ENCODE peak calls at places on chromosomes 4 and X, in four cellular contexts. V is ascending aorta, C is GM12864, I is osteoblast. X is an unnamed sample.

GRCh38 chrX:111829345-111829744 is 46.6 kb upstream of the TRPC5OS start:
- DNase-seq in I (no peak), C (no peak), V (no peak), X (no peak)

GRCh38 chr4:112377127-112377635 is 80.0 kb downstream of the ALPK1 start:
- DNase-seq in I (no peak), C (no peak), V (no peak), X (no peak)

GRCh38 chr4:183412836-183413561 is 31.4 kb upstream of the CDKN2AIP start:
- DNase-seq in I (no peak), V (no peak), C (no peak), X (no peak)

GRCh38 chrX:20595928-20596550 is 329.3 kb upstream of the RPS6KA3 start:
- DNase-seq in C (no peak), V (no peak), I (no peak), X (no peak)

GRCh38 chrX:15056044-15056443 is 182.8 kb downstream of the MOSPD2 start:
- DNase-seq in C (no peak), I (no peak), V (no peak), X (no peak)

GRCh38 chr4:168811793-168812651 is 198.0 kb downstream of the CBR4 start:
- DNase-seq in I (peak; percentile 88), C (no peak), V (no peak), X (no peak)

GRCh38 chr4:48290146-48290772 is 20.6 kb upstream of the TEC start:
- DNase-seq in C (no peak), V (no peak), I (peak; percentile 96), X (peak; percentile 53)

GRCh38 chr4:144710526-144710912 is 64.6 kb downstream of the HHIP start:
- DNase-seq in C (no peak), V (no peak), I (no peak), X (no peak)

GRCh38 chr4:141711211-141711610 is 74.8 kb downstream of the IL15 start:
- DNase-seq in V (no peak), I (no peak), C (no peak), X (no peak)

GRCh38 chr4:53702334-53703266 is 111.3 kb upstream of the LNX1 start:
- DNase-seq in V (no peak), C (peak; percentile 44), I (peak; percentile 84), X (peak; percentile 47)

GRCh38 chrX:108313662-108314061 is 124.6 kb downstream of the COL4A6 start:
- DNase-seq in I (no peak), V (no peak), C (no peak), X (no peak)

GRCh38 chr4:138300616-138301015 is 58.5 kb upstream of the SLC7A11 start:
- DNase-seq in I (no peak), C (no peak), V (no peak), X (no peak)

GRCh38 chr4:27930976-27931375 is 1070.3 kb downstream of the STIM2 start:
- DNase-seq in C (no peak), V (no peak), I (no peak), X (no peak)

GRCh38 chr4:149120331-149121014 is 678.3 kb upstream of the NR3C2 start:
- DNase-seq in I (peak; percentile 21), C (no peak), V (no peak), X (no peak)

GRCh38 chrX:18944482-18944881 is 39.4 kb downstream of the PHKA2 start:
- DNase-seq in C (no peak), I (no peak), V (no peak), X (no peak)

GRCh38 chr4:15868065-15868464 is 70.5 kb downstream of the FGFBP1 start:
- DNase-seq in V (no peak), I (no peak), C (no peak), X (no peak)

GRCh38 chr4:81839347-81840042 is 367.8 kb upstream of the RASGEF1B start:
- DNase-seq in C (no peak), I (no peak), V (no peak), X (no peak)

GRCh38 chr4:122152699-122153328 is 683 bp downstream of the BLTP1 start:
- DNase-seq in I (peak; percentile 89), V (no peak), C (no peak), X (peak; percentile 28)

GRCh38 chr4:6929735-6930464 is 20.3 kb downstream of the TBC1D14 start:
- DNase-seq in V (no peak), I (peak; percentile 79), C (no peak), X (no peak)

GRCh38 chrX:46683023-46683422 is 75.9 kb downstream of the SLC9A7 start:
- DNase-seq in I (no peak), C (no peak), V (no peak), X (no peak)

GRCh38 chr4:14241574-14241973 is 614.0 kb upstream of the BOD1L1 start:
- DNase-seq in C (no peak), V (no peak), I (no peak), X (no peak)

GRCh38 chrX:13090261-13091110 is 46.1 kb upstream of the FAM9C start:
- DNase-seq in C (no peak), I (no peak), V (no peak), X (no peak)

GRCh38 chr4:75633846-75634245 is 3.5 kb upstream of the CDKL2 start:
- DNase-seq in I (peak; percentile 66), C (no peak), V (no peak), X (no peak)

GRCh38 chr4:155107059-155107458 is 101.4 kb upstream of the NPY2R start:
- DNase-seq in I (no peak), V (no peak), C (no peak), X (no peak)

GRCh38 chr4:78336093-78336943 is 215.3 kb upstream of the ANXA3 start:
- DNase-seq in I (no peak), C (no peak), V (no peak), X (no peak)

GRCh38 chr4:143617994-143618679 is 82.3 kb downstream of the FREM3 start:
- DNase-seq in V (no peak), I (no peak), C (no peak), X (no peak)

GRCh38 chr4:2330119-2331042 is 68.5 kb upstream of the MXD4 start:
- DNase-seq in I (peak; percentile 97), V (no peak), C (no peak), X (no peak)

GRCh38 chr4:55074386-55074785 is 51.0 kb downstream of the KDR start:
- DNase-seq in C (no peak), I (no peak), V (no peak), X (no peak)

GRCh38 chr4:76307670-76308014 is 1.1 kb downstream of the STBD1 start:
- DNase-seq in V (no peak), C (no peak), I (no peak), X (no peak)

DNA sequence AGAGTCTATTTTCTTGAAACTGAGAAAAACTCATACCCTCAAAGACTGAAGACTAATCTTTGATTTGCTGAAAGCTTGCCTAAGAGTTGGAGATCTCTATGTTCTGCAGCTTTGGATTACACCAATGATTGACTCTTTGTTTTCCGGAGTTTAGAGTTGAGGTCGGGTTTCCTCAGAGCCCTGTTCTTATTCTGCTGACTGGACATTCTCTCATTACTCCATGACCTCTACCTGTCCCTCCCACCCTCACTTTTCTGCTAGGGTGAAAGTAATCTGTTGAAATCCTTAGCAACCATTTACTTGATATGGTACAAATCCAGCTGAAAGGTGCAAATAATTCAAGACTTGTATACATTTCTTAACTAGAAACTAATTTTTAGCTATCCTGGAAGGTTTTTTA is 421.5 kb upstream of the FRG1 start:
- DNase-seq in I (no peak), C (no peak), V (no peak), X (no peak)
- TF ChIP-seq CTCF in I (no peak), C (no peak), V (no peak), X (no peak)

DNA sequence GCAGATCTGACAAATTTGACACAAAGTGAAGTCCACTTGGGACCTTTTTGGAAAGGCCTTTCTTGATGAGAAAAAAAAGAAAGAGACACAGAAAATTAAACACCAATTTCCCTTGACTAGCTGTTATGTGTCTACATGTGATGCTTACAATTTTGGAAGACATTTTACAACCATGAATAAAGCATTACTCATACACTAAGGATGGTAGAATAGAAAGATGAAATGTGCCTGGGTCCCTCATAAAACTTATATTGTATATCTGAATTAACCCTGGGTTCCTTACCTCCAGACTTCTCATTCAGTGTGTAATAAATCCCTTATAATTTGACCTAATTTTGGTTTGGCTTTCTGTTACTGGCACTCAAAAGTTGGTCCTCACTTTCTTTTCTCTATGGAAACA is 16.5 kb upstream of the GRIA3 start:
- DNase-seq in C (no peak), I (no peak), V (no peak), X (no peak)
- TF ChIP-seq CTCF in C (no peak), I (no peak), V (no peak), X (no peak)

GRCh38 chr4:92735025-92735665 is 431.4 kb downstream of the GRID2 start:
- DNase-seq in V (no peak), C (no peak), I (no peak), X (no peak)
- TF ChIP-seq CTCF in V (no peak), C (no peak), I (no peak), X (no peak)

GRCh38 chr4:65089666-65090065 is 580.6 kb downstream of the EPHA5 start:
- DNase-seq in C (no peak), V (no peak), I (no peak), X (no peak)
- TF ChIP-seq CTCF in C (no peak), V (no peak), I (peak; percentile 28), X (no peak)

DNA sequence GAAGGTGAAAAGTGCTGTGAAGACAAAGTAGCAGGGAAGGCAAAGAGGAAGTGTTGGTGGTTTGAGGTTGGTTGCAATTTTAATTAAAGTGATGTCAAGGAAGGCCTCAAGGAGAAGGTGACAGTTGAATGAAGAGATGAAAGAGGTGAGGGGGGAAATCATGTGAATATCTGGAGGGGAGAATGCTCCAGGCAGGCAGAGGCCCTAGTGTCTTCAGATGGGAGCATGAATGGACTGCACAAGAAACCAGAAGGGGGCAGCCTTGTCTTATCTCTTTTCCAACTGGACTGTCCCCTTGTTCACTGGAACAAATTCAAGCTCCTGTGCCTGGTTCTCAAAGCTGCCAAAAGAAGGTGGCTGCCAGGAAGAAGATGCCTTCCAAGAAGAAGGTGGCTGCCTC is 68.4 kb downstream of the MAOB start:
- DNase-seq in C (no peak), V (no peak), I (no peak), X (no peak)
- TF ChIP-seq CTCF in C (no peak), V (no peak), I (peak; percentile 9), X (no peak)